ENCODE peak calls at places on chromosomes 16 and 17, in four cellular contexts. W, M, J and Y are unnamed samples. For H3K4me1, the result is how much of the 10 kb centered on the place peaks cover.

GRCh38 chr17:77354721-77355455 is 214.1 kb downstream of the SEC14L1 start:
- DNase-seq in W (peak), J (peak), M (peak), Y (no peak)

GRCh38 chr16:27029525-27029924 is 37.2 kb upstream of the C16orf82 start:
- DNase-seq in M (no peak), J (no peak), W (no peak), Y (no peak)

GRCh38 chr16:13036600-13036999 is 135.2 kb downstream of the SHISA9 start:
- DNase-seq in M (peak), W (no peak), J (no peak), Y (no peak)

GRCh38 chr17:6677158-6677831 is 25.7 kb downstream of the C17orf100 start:
- DNase-seq in J (no peak), M (no peak), W (no peak), Y (no peak)

GRCh38 chr16:85916141-85916890 is 17.4 kb downstream of the IRF8 start:
- DNase-seq in W (peak), J (peak), M (peak), Y (no peak)

GRCh38 chr16:85199069-85199725 is 86.9 kb upstream of the CIBAR2 start:
- DNase-seq in J (no peak), M (no peak), W (no peak), Y (no peak)

GRCh38 chr17:35160354-35161201 is 13.0 kb downstream of the UNC45B start:
- DNase-seq in J (no peak), M (no peak), W (no peak), Y (no peak)

GRCh38 chr17:16448490-16448889 is 33.1 kb downstream of the TRPV2 start:
- DNase-seq in M (no peak), J (no peak), W (no peak), Y (no peak)

GRCh38 chr17:10021239-10021638 is 116.2 kb upstream of the RCVRN start:
- DNase-seq in M (no peak), J (peak), W (peak), Y (no peak)

GRCh38 chr17:73289549-73290254 is 22.1 kb downstream of the CDC42EP4 start:
- DNase-seq in J (no peak), W (no peak), M (no peak), Y (no peak)

GRCh38 chr16:15952265-15952711 is 2.9 kb downstream of the ABCC1 start:
- DNase-seq in M (no peak), W (no peak), J (no peak), Y (no peak)

GRCh38 chr16:2962334-2963073 is 1.6 kb upstream of the KREMEN2 start:
- DNase-seq in J (no peak), M (no peak), W (no peak), Y (no peak)

GRCh38 chr16:3038256-3038655 is 1.5 kb upstream of the BICDL2 start:
- DNase-seq in J (peak), M (no peak), W (peak), Y (no peak)

GRCh38 chr17:10001296-10001904 is 96.3 kb upstream of the RCVRN start:
- DNase-seq in J (no peak), M (no peak), W (no peak), Y (no peak)

GRCh38 chr16:27718767-27719445 is 169.0 kb downstream of the KATNIP start:
- DNase-seq in J (no peak), W (no peak), M (no peak), Y (no peak)

GRCh38 chr16:81107506-81107905 is 11.3 kb upstream of the GCSH start:
- DNase-seq in J (no peak), M (no peak), W (no peak), Y (no peak)

GRCh38 chr17:18377437-18378204 is at the start of gene EVPLL:
- DNase-seq in M (no peak), W (peak), J (peak), Y (no peak)

GRCh38 chr17:80793421-80793820 is 198.2 kb upstream of the CHMP6 start:
- DNase-seq in W (no peak), J (no peak), M (no peak), Y (no peak)

GRCh38 chr17:57806083-57806830 is 43.6 kb downstream of the MRPS23 start:
- DNase-seq in W (no peak), J (no peak), M (no peak), Y (no peak)

GRCh38 chr16:50970221-50970620 is 180.8 kb downstream of the SALL1 start:
- DNase-seq in W (no peak), M (no peak), J (no peak), Y (no peak)

GRCh38 chr17:17088511-17089205 is 46.4 kb downstream of the MPRIP start:
- DNase-seq in J (peak), M (no peak), W (no peak), Y (no peak)

GRCh38 chr17:39018267-39019134 is 51.3 kb upstream of the FBXO47 start:
- DNase-seq in M (no peak), W (no peak), J (no peak), Y (no peak)

GRCh38 chr16:78529881-78530280 is 430.4 kb downstream of the WWOX start:
- DNase-seq in M (no peak), J (no peak), W (no peak), Y (no peak)

GRCh38 chr17:69761767-69762321 is 313.2 kb upstream of the KCNJ16 start:
- DNase-seq in J (no peak), M (no peak), W (no peak), Y (no peak)

GRCh38 chr16:67663151-67663876 is 2.6 kb downstream of the PARD6A start:
- DNase-seq in J (no peak), M (peak), W (no peak), Y (no peak)

GRCh38 chr17:538096-538973 is 176.3 kb downstream of the VPS53 start:
- DNase-seq in M (no peak), W (no peak), J (no peak), Y (no peak)

GRCh38 chr16:28283798-28284577 is 8.3 kb upstream of the SBK1 start:
- DNase-seq in W (no peak), J (no peak), M (no peak), Y (no peak)

GRCh38 chr16:9134739-9135138 is 43.3 kb downstream of the HAPSTR1 start:
- DNase-seq in W (no peak), J (peak), M (peak), Y (no peak)

GRCh38 chr17:11880714-11881113 is 116.6 kb downstream of the ZNF18 start:
- DNase-seq in W (no peak), M (no peak), J (peak), Y (no peak)

GRCh38 chr17:38768417-38768816 is 15.9 kb downstream of the PSMB3 start:
- DNase-seq in J (no peak), M (no peak), W (peak), Y (no peak)

GRCh38 chr17:31842416-31843381 is 16.3 kb downstream of the COPRS start:
- DNase-seq in W (peak), J (peak), M (peak), Y (no peak)

GRCh38 chr16:84228321-84228838 is 11.4 kb downstream of the KCNG4 start:
- DNase-seq in M (peak), J (peak), W (peak), Y (peak)

GRCh38 chr17:13996758-13997157 is 72.5 kb upstream of the COX10 start:
- DNase-seq in J (no peak), M (no peak), W (no peak), Y (no peak)

GRCh38 chr17:69972251-69972650 is 102.8 kb upstream of the KCNJ16 start:
- DNase-seq in M (no peak), J (no peak), W (no peak), Y (no peak)

DNA sequence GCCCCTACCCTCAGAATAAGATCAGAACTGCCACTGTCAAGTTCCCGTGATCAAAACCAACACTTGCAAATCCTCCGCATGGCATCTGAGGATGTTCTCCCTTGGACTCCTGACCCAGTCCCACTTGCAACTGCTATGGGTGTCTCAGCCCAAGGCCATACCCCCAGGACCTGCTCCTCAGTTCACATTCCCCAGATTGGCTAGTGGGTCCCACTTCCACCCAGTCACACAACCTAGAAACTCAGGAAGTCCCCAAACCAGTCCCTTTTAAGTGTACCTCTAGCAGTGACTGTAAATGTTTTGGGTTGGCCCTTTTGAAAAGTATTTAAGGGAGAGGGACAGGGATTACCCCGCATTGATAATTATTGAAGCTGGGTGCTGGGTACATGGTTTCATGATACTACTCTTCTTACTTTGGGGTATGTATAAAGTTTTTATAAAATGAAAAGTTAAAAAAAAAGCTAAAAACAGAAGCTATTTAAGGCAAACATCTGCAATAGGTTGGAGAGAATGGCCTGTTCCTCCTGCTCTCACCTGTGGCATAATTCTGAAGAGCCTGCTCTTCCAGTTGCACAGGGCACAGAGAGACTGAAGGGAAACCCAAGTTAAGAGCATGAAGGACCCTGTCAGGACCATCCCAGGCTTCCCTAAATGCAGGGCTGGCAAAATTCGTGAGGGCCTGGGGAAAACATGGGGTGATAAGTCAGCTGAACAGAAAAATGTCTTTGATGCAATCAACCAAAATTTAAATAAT is 42.5 kb downstream of the ERN1 start:
- DNase-seq in M (no peak), W (no peak), J (no peak), Y (no peak)
- H3K4me1 ChIP-seq in M (under half), W (under half), J (under half), Y (under half)

DNA sequence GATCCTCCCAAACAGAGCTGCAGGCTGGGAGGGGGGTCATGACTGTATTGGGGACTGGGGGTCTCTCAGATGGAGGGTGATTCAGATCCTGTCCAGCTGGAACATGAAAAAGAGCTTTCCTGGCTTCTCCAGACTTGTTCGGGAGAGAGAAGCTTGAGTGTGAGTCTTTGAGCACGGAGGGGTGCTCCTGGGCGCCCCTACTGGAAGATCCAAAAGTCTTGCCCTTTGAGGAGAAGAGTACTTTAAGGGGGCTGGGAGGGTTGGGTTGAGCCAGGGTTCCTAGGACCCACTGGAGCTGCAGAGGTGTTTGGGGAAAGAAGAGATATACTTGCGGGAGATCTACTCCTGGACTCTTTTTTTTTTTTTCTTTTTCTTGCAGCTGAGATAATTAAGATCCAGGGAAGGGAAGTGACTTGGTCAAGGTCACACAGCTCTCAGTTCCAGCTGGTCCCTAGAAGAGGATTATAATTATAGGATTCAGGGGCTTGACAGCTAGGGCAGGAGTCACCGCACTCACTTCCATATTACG is 8.4 kb downstream of the RARA start:
- DNase-seq in M (no peak), W (no peak), J (peak), Y (no peak)
- H3K4me1 ChIP-seq in M (half or more), W (under half), J (half or more), Y (half or more)

DNA sequence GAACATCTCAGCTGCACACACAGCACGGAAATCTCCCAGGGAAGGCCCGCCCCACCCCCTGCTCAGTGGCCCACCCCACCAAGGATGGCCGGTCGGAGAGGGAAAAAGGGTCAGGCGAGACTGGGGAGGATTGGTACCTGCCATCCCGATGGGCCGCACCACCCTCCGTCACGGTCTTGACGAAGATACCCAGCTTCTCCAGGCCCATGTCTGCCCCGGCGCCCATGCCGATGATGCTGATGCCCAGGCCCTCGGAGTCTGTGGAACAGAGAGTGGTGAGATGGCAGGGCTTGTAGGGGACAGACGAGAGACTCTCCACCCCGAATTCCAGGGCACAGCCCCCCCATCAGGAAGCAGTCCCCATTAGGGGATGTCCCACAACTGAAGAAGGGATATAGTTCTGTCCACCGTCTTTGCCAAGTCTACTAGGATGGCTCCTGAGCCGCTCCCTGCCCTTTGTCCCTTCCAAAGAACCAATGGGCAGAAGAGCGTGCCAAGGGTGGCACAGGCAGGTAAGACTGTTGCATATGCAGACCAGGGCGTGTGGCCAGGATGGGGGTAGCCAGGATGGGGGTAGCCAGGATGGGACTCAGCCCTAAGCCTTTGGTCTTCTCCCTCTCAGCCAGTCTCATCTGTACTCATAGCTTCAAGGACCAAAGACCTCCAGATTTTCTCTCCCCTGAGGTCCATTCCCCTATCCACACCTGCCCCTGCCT is 6.9 kb downstream of the PPP1R9B start:
- DNase-seq in J (no peak), M (no peak), W (no peak), Y (no peak)
- H3K4me1 ChIP-seq in J (under half), M (half or more), W (under half), Y (under half)

GRCh38 chr17:1649116-1649843 is 386 bp downstream of the RILP start:
- DNase-seq in W (peak), M (peak), J (peak), Y (peak)

GRCh38 chr17:1648582-1649115 is 1.0 kb downstream of the RILP start:
- DNase-seq in M (peak), J (peak), W (peak), Y (peak)

GRCh38 chr17:1649844-1650409 is at the start of gene RILP:
- DNase-seq in J (peak), W (peak), M (peak), Y (no peak)

GRCh38 chr17:1646199-1646875 is 805 bp upstream of the SCARF1 start:
- DNase-seq in J (no peak), W (no peak), M (no peak), Y (no peak)

GRCh38 chr17:1647802-1648581 is 1.7 kb downstream of the RILP start:
- DNase-seq in W (peak), M (peak), J (peak), Y (no peak)
- H3K4me1 ChIP-seq in W (under half), M (half or more), J (under half), Y (under half)